ENCODE peak calls at places on chromosome 5, in ten cellular contexts. A is mammary epithelial cell, W is HepG2, K is GM23248, D is PC-3, M is IMR-90, E is hepatocyte, R is astrocyte, O is MM.1S, V is OCI-LY7. S is an unnamed sample. For H3K9me3 and H3K4me1, the result is how much of the 10 kb centered on the place peaks cover.

GRCh38 chr5:72179816-72180440 is 72.7 kb downstream of the MAP1B start:
- DNase-seq in A (peak), W (no peak), K (peak), D (peak), M (no peak), E (no peak), R (no peak), O (no peak), V (no peak), S (no peak)

GRCh38 chr5:77425998-77426659 is 66.0 kb downstream of the WDR41 start:
- DNase-seq in A (no peak), W (peak), K (no peak), D (peak), M (no peak), E (no peak), R (no peak), O (no peak), V (no peak), S (no peak)

GRCh38 chr5:163658702-163659567 is 153.5 kb downstream of the MAT2B start:
- DNase-seq in A (no peak), W (no peak), K (no peak), D (no peak), M (peak), E (no peak), R (no peak), O (no peak), V (no peak), S (no peak)

GRCh38 chr5:59587489-59588337 is 305.8 kb downstream of the PDE4D start:
- DNase-seq in A (no peak), W (no peak), K (peak), D (peak), M (peak), E (peak), R (peak), O (no peak), V (no peak), S (peak)

GRCh38 chr5:109916481-109917153 is 226.9 kb downstream of the MAN2A1 start:
- DNase-seq in A (no peak), W (no peak), K (no peak), D (no peak), M (no peak), E (no peak), R (no peak), O (peak), V (no peak), S (no peak)

GRCh38 chr5:76781775-76782174 is 37.1 kb upstream of the F2RL1 start:
- DNase-seq in A (no peak), W (no peak), K (no peak), D (no peak), M (no peak), E (no peak), R (no peak), O (no peak), V (no peak), S (no peak)

GRCh38 chr5:86894006-86894560 is 276.3 kb downstream of the COX7C start:
- DNase-seq in A (no peak), W (no peak), K (peak), D (peak), M (peak), E (no peak), R (no peak), O (no peak), V (no peak), S (no peak)

GRCh38 chr5:91058155-91058554 is 325.0 kb downstream of the ARRDC3 start:
- DNase-seq in A (no peak), W (no peak), K (no peak), D (no peak), M (no peak), E (no peak), R (no peak), O (no peak), V (no peak), S (no peak)

GRCh38 chr5:64939772-64940510 is 171.2 kb downstream of the CWC27 start:
- DNase-seq in A (no peak), W (peak), K (peak), D (peak), M (peak), E (peak), R (no peak), O (no peak), V (no peak), S (peak)

GRCh38 chr5:40288791-40289475 is 390.8 kb upstream of the PTGER4 start:
- DNase-seq in A (no peak), W (no peak), K (peak), D (no peak), M (no peak), E (no peak), R (no peak), O (no peak), V (no peak), S (peak)

GRCh38 chr5:102638912-102639652 is 116.0 kb upstream of the PAM start:
- DNase-seq in A (no peak), W (no peak), K (peak), D (peak), M (no peak), E (no peak), R (peak), O (no peak), V (no peak), S (no peak)

GRCh38 chr5:157772077-157772613 is 28.6 kb downstream of the LSM11 start:
- DNase-seq in A (no peak), W (no peak), K (no peak), D (no peak), M (no peak), E (no peak), R (no peak), O (no peak), V (no peak), S (peak)

GRCh38 chr5:150120062-150120441 is 33.7 kb upstream of the CSF1R start:
- DNase-seq in A (no peak), W (no peak), K (no peak), D (no peak), M (no peak), E (no peak), R (no peak), O (no peak), V (no peak), S (no peak)

GRCh38 chr5:132070460-132071337 is 2.9 kb upstream of the CSF2 start:
- DNase-seq in A (no peak), W (no peak), K (peak), D (no peak), M (peak), E (no peak), R (peak), O (no peak), V (no peak), S (no peak)
- H2AFZ ChIP-seq in A (no peak), W (no peak), K (no peak), D (no peak), M (peak), E (no peak), R (no peak), O (no peak), V (no peak), S (no peak)

DNA sequence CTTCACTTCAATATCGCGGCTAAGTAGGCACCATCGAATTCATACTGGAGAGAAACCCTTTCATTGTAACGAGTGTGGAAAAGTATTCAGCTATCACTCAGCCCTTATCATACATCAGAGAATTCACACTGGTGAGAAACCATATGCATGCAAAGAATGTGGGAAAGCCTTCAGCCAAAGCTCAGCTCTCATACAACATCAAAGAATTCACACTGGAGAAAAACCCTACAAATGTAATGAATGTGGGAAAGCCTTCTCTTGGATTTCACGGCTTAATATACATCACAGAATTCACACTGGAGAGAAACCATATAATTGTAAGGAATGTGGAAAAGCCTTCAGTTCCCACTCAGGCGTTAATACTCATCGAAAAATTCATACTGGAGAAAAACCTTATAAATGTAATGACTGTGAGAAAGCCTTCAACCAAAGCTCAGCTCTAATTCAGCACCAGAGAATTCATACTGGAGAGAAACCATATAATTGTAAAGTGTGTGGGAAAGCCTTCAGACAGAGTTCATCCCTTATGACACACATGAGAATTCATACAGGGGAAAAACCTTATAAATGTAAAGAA is 9.5 kb downstream of the ZNF879 start:
- DNase-seq in A (no peak), W (no peak), K (peak), D (no peak), M (no peak), E (no peak), R (no peak), O (no peak), V (no peak), S (no peak)
- H3K9me3 ChIP-seq in A (half or more), W (half or more), K (under half), D (under half), M (half or more), E (half or more), R (under half), O (under half), V (under half), S (half or more)

GRCh38 chr5:140341591-140341990 is 4.8 kb downstream of the HBEGF start:
- DNase-seq in A (peak), W (no peak), K (peak), D (no peak), M (no peak), E (no peak), R (no peak), O (no peak), V (no peak), S (no peak)

GRCh38 chr5:140342896-140343295 is 3.5 kb downstream of the HBEGF start:
- DNase-seq in A (no peak), W (no peak), K (no peak), D (no peak), M (no peak), E (no peak), R (no peak), O (no peak), V (peak), S (no peak)

GRCh38 chr5:140340605-140341004 is 5.8 kb downstream of the HBEGF start:
- DNase-seq in A (no peak), W (no peak), K (no peak), D (peak), M (no peak), E (no peak), R (no peak), O (no peak), V (no peak), S (no peak)

GRCh38 chr5:140344683-140345423 is 1.6 kb downstream of the HBEGF start:
- DNase-seq in A (peak), W (no peak), K (peak), D (peak), M (peak), E (peak), R (peak), O (no peak), V (peak), S (no peak)

GRCh38 chr5:140342287-140342686 is 4.1 kb downstream of the HBEGF start:
- DNase-seq in A (no peak), W (no peak), K (no peak), D (no peak), M (no peak), E (no peak), R (no peak), O (peak), V (peak), S (no peak)
- H3K4me1 ChIP-seq in A (half or more), W (under half), K (under half), D (half or more), M (under half), E (under half), R (half or more), O (under half), V (half or more), S (under half)

GRCh38 chr5:33284681-33285080 is 156.1 kb upstream of the TARS1 start:
- DNase-seq in A (no peak), W (no peak), K (no peak), D (no peak), M (peak), E (no peak), R (peak), O (no peak), V (no peak), S (no peak)
- H2AFZ ChIP-seq in A (no peak), W (no peak), K (no peak), D (peak), M (no peak), E (no peak), R (no peak), O (no peak), V (peak), S (peak)

DNA sequence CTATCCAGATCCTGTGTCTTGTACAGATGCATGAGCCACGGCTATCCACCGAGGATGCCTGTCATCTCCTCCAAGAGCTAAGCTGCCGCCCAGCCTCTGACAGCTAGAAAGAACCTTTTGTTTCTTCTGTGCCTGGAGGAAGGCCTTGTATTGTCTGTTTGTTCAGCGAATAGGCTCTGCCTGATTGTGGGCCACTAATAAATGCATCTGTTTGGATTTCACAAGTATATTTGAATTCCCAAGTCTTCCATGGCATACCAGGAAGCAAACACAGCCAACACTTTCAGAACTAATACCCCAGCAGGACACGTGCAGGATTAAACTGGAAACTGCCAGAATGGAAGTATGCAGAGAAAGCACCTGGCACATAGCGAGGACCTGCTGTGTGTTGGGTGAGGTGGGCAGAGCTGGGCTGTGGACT is 92.7 kb upstream of the NEURL1B start:
- DNase-seq in A (no peak), W (no peak), K (no peak), D (no peak), M (no peak), E (no peak), R (no peak), O (no peak), V (no peak), S (peak)
- H3K9me3 ChIP-seq in A (under half), W (under half), K (under half), D (under half), M (under half), E (under half), R (under half), O (under half), V (under half), S (under half)

GRCh38 chr5:180802325-180803180 is at the start of gene MGAT1:
- DNase-seq in A (peak), W (peak), K (peak), D (peak), M (peak), E (peak), R (peak), O (peak), V (peak), S (peak)
- H3K4me1 ChIP-seq in A (half or more), W (half or more), K (half or more), D (half or more), M (under half), E (half or more), R (under half), O (half or more), V (half or more), S (under half)

GRCh38 chr5:2126512-2126911 is 243.8 kb upstream of the IRX4 start:
- DNase-seq in A (no peak), W (no peak), K (no peak), D (no peak), M (no peak), E (no peak), R (no peak), O (no peak), V (no peak), S (no peak)
- H2AFZ ChIP-seq in A (no peak), W (no peak), K (no peak), D (no peak), M (no peak), E (no peak), R (no peak), O (no peak), V (no peak), S (no peak)

S was measured in neural progenitor cell.